ENCODE peak calls at places on chromosomes 16 and 17, in ten cellular contexts. H, G, C, F, L, J, I, B, M and A are unnamed samples. For H3K4me1, the result is how much of the 10 kb centered on the place peaks cover.

GRCh38 chr17:50035421-50035879 is 20.5 kb upstream of the ITGA3 start:
- DNase-seq in H (peak), G (no peak), C (no peak), F (no peak), L (no peak), J (no peak), I (no peak), B (no peak), M (no peak), A (no peak)

GRCh38 chr16:87492721-87493554 is at the start of gene ZCCHC14:
- DNase-seq in H (peak), G (peak), C (peak), F (peak), L (peak), J (peak), I (peak), B (peak), M (peak), A (peak)

GRCh38 chr16:17885659-17886200 is 415.0 kb upstream of the XYLT1 start:
- DNase-seq in H (no peak), G (no peak), C (no peak), F (no peak), L (no peak), J (no peak), I (no peak), B (peak), M (no peak), A (no peak)

GRCh38 chr17:10754109-10754508 is 24.3 kb upstream of the TMEM220 start:
- DNase-seq in H (peak), G (no peak), C (peak), F (peak), L (no peak), J (peak), I (no peak), B (peak), M (peak), A (no peak)

GRCh38 chr16:50597563-50598255 is 49.5 kb downstream of the NKD1 start:
- DNase-seq in H (no peak), G (no peak), C (no peak), F (no peak), L (no peak), J (no peak), I (no peak), B (no peak), M (no peak), A (no peak)

GRCh38 chr16:10738231-10739077 is 5.2 kb upstream of the NUBP1 start:
- DNase-seq in H (peak), G (no peak), C (peak), F (no peak), L (peak), J (peak), I (peak), B (peak), M (peak), A (peak)

GRCh38 chr17:68455756-68456528 is 1.4 kb downstream of the WIPI1 start:
- DNase-seq in H (no peak), G (no peak), C (peak), F (no peak), L (peak), J (no peak), I (peak), B (no peak), M (peak), A (no peak)

GRCh38 chr16:2467301-2468141 is 3.6 kb upstream of the NTN3 start:
- DNase-seq in H (peak), G (no peak), C (peak), F (peak), L (peak), J (peak), I (peak), B (peak), M (peak), A (peak)

GRCh38 chr16:72241930-72242329 is 70.0 kb upstream of the PMFBP1 start:
- DNase-seq in H (no peak), G (no peak), C (peak), F (peak), L (peak), J (peak), I (peak), B (peak), M (no peak), A (no peak)

GRCh38 chr16:20901068-20901440 is 483 bp downstream of the LYRM1 start:
- DNase-seq in H (no peak), G (no peak), C (no peak), F (no peak), L (no peak), J (no peak), I (no peak), B (peak), M (no peak), A (no peak)

GRCh38 chr17:1714980-1715802 is 5.0 kb upstream of the TLCD2 start:
- DNase-seq in H (peak), G (no peak), C (peak), F (peak), L (peak), J (peak), I (peak), B (peak), M (peak), A (peak)

GRCh38 chr17:17467021-17467420 is 9.8 kb upstream of the MED9 start:
- DNase-seq in H (no peak), G (no peak), C (no peak), F (peak), L (no peak), J (no peak), I (no peak), B (no peak), M (no peak), A (no peak)

GRCh38 chr17:75836605-75837004 is 7.6 kb downstream of the UNC13D start:
- DNase-seq in H (no peak), G (no peak), C (no peak), F (no peak), L (no peak), J (no peak), I (no peak), B (no peak), M (no peak), A (no peak)

GRCh38 chr16:58025351-58026138 is at the start of gene MMP15:
- DNase-seq in H (peak), G (no peak), C (peak), F (peak), L (peak), J (peak), I (no peak), B (peak), M (peak), A (peak)

GRCh38 chr17:69466451-69466850 is 52.0 kb downstream of the MAP2K6 start:
- DNase-seq in H (no peak), G (no peak), C (no peak), F (peak), L (peak), J (no peak), I (no peak), B (peak), M (no peak), A (no peak)

GRCh38 chr16:84884311-84885023 is 64.7 kb downstream of the CRISPLD2 start:
- DNase-seq in H (no peak), G (no peak), C (no peak), F (peak), L (no peak), J (no peak), I (no peak), B (no peak), M (peak), A (peak)

GRCh38 chr16:2799852-2800226 is 1.6 kb downstream of the PRSS41 start:
- DNase-seq in H (no peak), G (no peak), C (no peak), F (no peak), L (peak), J (no peak), I (no peak), B (no peak), M (peak), A (no peak)

GRCh38 chr16:4572715-4573114 is 16.6 kb downstream of the C16orf96 start:
- DNase-seq in H (no peak), G (no peak), C (peak), F (no peak), L (no peak), J (no peak), I (no peak), B (no peak), M (no peak), A (no peak)

GRCh38 chr17:21041753-21042433 is 918 bp downstream of the USP22 start:
- DNase-seq in H (peak), G (peak), C (peak), F (peak), L (peak), J (peak), I (peak), B (peak), M (peak), A (peak)

GRCh38 chr16:48542020-48542473 is 67.9 kb downstream of the N4BP1 start:
- DNase-seq in H (peak), G (no peak), C (peak), F (peak), L (peak), J (peak), I (peak), B (peak), M (no peak), A (peak)

GRCh38 chr17:43660816-43661493 is 767 bp downstream of the MEOX1 start:
- DNase-seq in H (no peak), G (no peak), C (no peak), F (no peak), L (no peak), J (no peak), I (no peak), B (no peak), M (no peak), A (no peak)

GRCh38 chr16:84220851-84221250 is 19.0 kb downstream of the KCNG4 start:
- DNase-seq in H (no peak), G (no peak), C (no peak), F (no peak), L (peak), J (no peak), I (no peak), B (no peak), M (no peak), A (no peak)

GRCh38 chr16:54062361-54063346 is 223.9 kb downstream of the IRX3 start:
- DNase-seq in H (no peak), G (no peak), C (no peak), F (peak), L (no peak), J (no peak), I (no peak), B (peak), M (no peak), A (no peak)

GRCh38 chr17:52532373-52532772 is 373.9 kb upstream of the CA10 start:
- DNase-seq in H (no peak), G (no peak), C (no peak), F (no peak), L (no peak), J (no peak), I (no peak), B (no peak), M (no peak), A (no peak)

GRCh38 chr17:49574283-49574892 is 1.3 kb upstream of the NXPH3 start:
- DNase-seq in H (no peak), G (no peak), C (no peak), F (no peak), L (no peak), J (no peak), I (no peak), B (no peak), M (no peak), A (peak)

GRCh38 chr16:67190448-67191399 is 788 bp upstream of the EXOC3L1 start:
- DNase-seq in H (no peak), G (no peak), C (no peak), F (no peak), L (peak), J (no peak), I (no peak), B (no peak), M (no peak), A (no peak)

GRCh38 chr17:79541451-79541850 is 69.4 kb downstream of the RBFOX3 start:
- DNase-seq in H (no peak), G (no peak), C (no peak), F (no peak), L (no peak), J (no peak), I (no peak), B (no peak), M (no peak), A (no peak)

GRCh38 chr17:78391843-78392242 is 13.4 kb downstream of the PGS1 start:
- DNase-seq in H (no peak), G (no peak), C (no peak), F (no peak), L (peak), J (no peak), I (no peak), B (no peak), M (no peak), A (no peak)

GRCh38 chr17:2911035-2911754 is 115.0 kb downstream of the RAP1GAP2 start:
- DNase-seq in H (no peak), G (no peak), C (no peak), F (no peak), L (no peak), J (no peak), I (no peak), B (no peak), M (no peak), A (no peak)

GRCh38 chr16:71781741-71782140 is 26.9 kb downstream of the AP1G1 start:
- DNase-seq in H (no peak), G (no peak), C (no peak), F (no peak), L (peak), J (no peak), I (no peak), B (no peak), M (no peak), A (no peak)

DNA sequence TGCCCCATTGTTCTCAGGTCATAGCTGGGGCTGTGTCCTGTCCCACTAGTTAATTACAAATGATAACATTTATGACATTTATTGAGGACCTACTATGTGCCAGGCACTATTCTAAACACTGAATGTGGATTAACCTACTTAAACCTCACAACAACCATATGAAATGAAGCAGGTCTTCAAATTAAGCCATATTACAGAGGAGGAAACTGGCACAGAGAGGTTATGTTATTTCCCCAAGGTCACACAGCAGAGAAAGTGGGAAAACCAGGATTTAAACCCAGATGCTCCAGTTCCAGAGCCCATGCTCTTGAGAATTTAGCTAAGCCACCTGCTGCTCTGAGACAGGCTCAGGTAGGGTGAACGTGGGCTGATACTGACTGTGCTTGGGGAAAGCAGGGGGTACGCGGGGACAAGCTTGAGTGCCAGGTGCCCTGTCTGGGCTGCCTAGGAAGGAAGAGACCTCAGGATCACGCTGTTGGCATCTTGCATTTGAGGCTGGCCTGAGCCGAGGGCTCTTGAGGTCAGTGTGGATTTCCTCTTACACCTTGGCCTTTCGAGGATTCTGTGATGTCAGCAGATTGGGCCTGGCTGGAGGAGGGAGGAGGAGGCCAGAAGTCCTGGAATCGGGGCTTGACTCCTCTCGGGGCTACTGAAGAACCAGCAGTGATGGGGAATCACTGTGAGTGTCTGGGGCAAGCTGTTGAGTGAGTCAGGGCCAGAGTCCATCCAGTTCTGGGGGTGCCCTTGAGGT is 8.9 kb downstream of the SPNS2 start:
- DNase-seq in H (no peak), G (no peak), C (no peak), F (no peak), L (no peak), J (no peak), I (no peak), B (no peak), M (no peak), A (peak)
- H3K27ac ChIP-seq in H (no peak), G (no peak), C (peak), F (no peak), L (no peak), J (no peak), I (no peak), B (no peak), M (peak), A (no peak)

GRCh38 chr17:45409659-45410076 is 23.0 kb downstream of the ARHGAP27 start:
- DNase-seq in H (no peak), G (no peak), C (no peak), F (no peak), L (no peak), J (no peak), I (no peak), B (no peak), M (no peak), A (no peak)

GRCh38 chr17:45413498-45413923 is 19.2 kb downstream of the ARHGAP27 start:
- DNase-seq in H (peak), G (no peak), C (peak), F (no peak), L (no peak), J (peak), I (no peak), B (no peak), M (peak), A (peak)

GRCh38 chr17:45408611-45409421 is 23.9 kb downstream of the ARHGAP27 start:
- DNase-seq in H (no peak), G (no peak), C (no peak), F (no peak), L (no peak), J (no peak), I (no peak), B (no peak), M (no peak), A (no peak)

GRCh38 chr17:45411348-45412105 is 21.1 kb downstream of the ARHGAP27 start:
- DNase-seq in H (peak), G (no peak), C (no peak), F (no peak), L (no peak), J (no peak), I (no peak), B (no peak), M (no peak), A (no peak)

DNA sequence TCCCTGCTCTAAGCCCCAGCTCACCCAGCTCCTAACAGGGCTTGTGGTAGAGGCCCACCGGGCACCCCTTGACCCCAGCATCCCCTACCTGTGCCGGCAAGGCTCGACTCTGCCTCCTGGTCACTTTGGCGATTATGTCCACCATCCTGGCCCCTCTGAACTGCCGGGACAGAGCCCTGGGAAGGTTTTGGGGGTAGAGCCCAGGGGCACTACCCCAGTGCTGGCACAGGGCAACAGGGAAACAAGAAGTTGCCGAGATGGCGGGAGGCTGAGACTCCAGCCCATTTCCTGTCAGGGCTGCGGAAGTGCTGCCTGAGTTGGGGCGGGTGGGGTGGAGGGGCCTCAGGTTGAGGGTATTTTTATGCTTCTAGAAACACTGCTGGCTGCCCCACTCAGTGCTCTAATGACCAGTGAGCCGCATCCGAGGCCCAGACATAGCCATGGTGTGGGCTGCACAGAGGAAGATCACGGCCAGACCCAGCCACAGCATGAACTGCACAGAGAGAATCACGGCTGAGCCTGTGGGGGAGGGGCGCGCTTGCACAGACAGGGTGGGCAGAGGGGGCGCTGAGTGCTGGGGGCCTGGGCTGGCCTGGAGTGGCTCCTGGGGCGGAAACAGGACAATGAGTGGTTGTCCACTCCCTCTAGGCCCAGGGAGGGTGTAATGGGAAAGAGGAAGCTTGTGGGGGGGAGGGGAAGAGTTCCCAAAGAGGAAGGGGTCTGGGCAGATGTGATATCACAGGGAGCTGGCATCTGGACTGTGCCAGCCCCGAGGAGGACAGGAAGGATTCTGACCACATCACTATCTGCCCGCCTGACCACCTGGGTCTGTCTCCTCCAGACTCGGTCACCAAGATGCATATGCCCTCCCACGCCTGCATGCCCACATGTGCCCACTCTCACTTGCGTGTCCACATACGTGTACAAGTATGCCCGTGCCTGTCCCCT is 22.3 kb downstream of the ARHGAP27 start:
- DNase-seq in H (peak), G (no peak), C (peak), F (no peak), L (no peak), J (no peak), I (peak), B (no peak), M (no peak), A (peak)
- H3K4me3 ChIP-seq in H (peak), G (peak), C (no peak), F (no peak), L (no peak), J (peak), I (peak), B (no peak), M (peak), A (peak)

GRCh38 chr17:13425390-13425789 is 176.3 kb downstream of the HS3ST3A1 start:
- DNase-seq in H (no peak), G (no peak), C (no peak), F (no peak), L (no peak), J (no peak), I (no peak), B (no peak), M (no peak), A (no peak)

GRCh38 chr17:13419676-13420075 is 182.1 kb downstream of the HS3ST3A1 start:
- DNase-seq in H (no peak), G (no peak), C (no peak), F (no peak), L (no peak), J (no peak), I (no peak), B (no peak), M (no peak), A (no peak)

GRCh38 chr17:13418891-13419290 is 182.8 kb downstream of the HS3ST3A1 start:
- DNase-seq in H (no peak), G (no peak), C (no peak), F (no peak), L (no peak), J (no peak), I (no peak), B (no peak), M (no peak), A (no peak)

GRCh38 chr17:13420294-13421277 is 181.1 kb downstream of the HS3ST3A1 start:
- DNase-seq in H (peak), G (no peak), C (no peak), F (no peak), L (peak), J (no peak), I (no peak), B (no peak), M (no peak), A (no peak)

DNA sequence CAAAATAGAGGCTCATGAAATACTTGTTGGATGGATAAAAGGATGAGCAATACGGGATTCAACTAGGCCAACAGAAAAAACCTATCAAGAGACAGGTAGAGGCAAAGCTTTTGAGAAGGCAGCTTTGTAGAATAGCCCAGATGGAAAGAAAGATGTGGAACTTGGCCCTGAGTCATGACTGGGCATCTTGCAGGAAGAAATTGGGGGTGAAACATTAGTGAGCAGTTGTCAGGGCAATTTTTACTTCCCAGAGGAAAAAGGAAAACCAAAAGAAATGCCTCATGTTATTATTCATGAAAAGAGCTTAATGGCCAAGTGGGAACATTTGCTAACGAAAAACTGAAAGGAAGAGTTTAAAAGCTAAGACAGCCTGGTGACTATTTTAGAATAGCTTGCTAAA is 180.1 kb downstream of the HS3ST3A1 start:
- DNase-seq in H (no peak), G (no peak), C (no peak), F (no peak), L (no peak), J (no peak), I (no peak), B (no peak), M (no peak), A (no peak)
- H3K4me1 ChIP-seq in H (under half), G (under half), C (under half), F (under half), L (under half), J (under half), I (under half), B (under half), M (under half), A (under half)

GRCh38 chr16:19003935-19004334 is 20.2 kb downstream of the TMC7 start:
- DNase-seq in H (peak), G (no peak), C (no peak), F (no peak), L (no peak), J (no peak), I (no peak), B (no peak), M (no peak), A (no peak)

GRCh38 chr16:19001788-19002187 is 18.1 kb downstream of the TMC7 start:
- DNase-seq in H (no peak), G (no peak), C (peak), F (no peak), L (peak), J (no peak), I (no peak), B (no peak), M (no peak), A (no peak)

GRCh38 chr16:18999045-18999393 is 15.3 kb downstream of the TMC7 start:
- DNase-seq in H (no peak), G (no peak), C (no peak), F (no peak), L (no peak), J (no peak), I (no peak), B (no peak), M (no peak), A (no peak)
- H3K27ac ChIP-seq in H (no peak), G (no peak), C (no peak), F (no peak), L (no peak), J (no peak), I (no peak), B (no peak), M (peak), A (no peak)